ENCODE peak calls at places on chromosomes 5 and 9, in seven cellular contexts. S, R, B, Q, K, I and H are unnamed samples.

GRCh38 chr5:27969157-27969556 is 930.8 kb upstream of the CDH9 start:
- DNase-seq in S (no peak), R (no peak), B (no peak), Q (no peak), K (no peak), I (no peak), H (no peak)

GRCh38 chr5:164608507-164608906 is 1103.1 kb downstream of the MAT2B start:
- DNase-seq in S (no peak), R (no peak), B (no peak), Q (no peak), K (no peak), I (no peak), H (no peak)

GRCh38 chr5:93675458-93676450 is 65.6 kb downstream of the POU5F2 start:
- DNase-seq in S (no peak), R (no peak), B (no peak), Q (no peak), K (no peak), I (no peak), H (no peak)

GRCh38 chr5:134524219-134524825 is 1.1 kb upstream of the JADE2 start:
- DNase-seq in S (peak), R (peak), B (no peak), Q (peak), K (peak), I (peak), H (peak)

GRCh38 chr5:127097288-127097687 is 24.0 kb upstream of the C5orf63 start:
- DNase-seq in S (peak), R (no peak), B (no peak), Q (no peak), K (no peak), I (no peak), H (no peak)

GRCh38 chr9:137087409-137087925 is 682 bp downstream of the MAN1B1 start:
- DNase-seq in S (no peak), R (no peak), B (no peak), Q (no peak), K (no peak), I (no peak), H (no peak)

GRCh38 chr5:171162165-171162564 is 146.9 kb upstream of the TLX3 start:
- DNase-seq in S (no peak), R (peak), B (no peak), Q (no peak), K (no peak), I (no peak), H (no peak)

GRCh38 chr5:73596705-73597328 is 29.2 kb upstream of the ARHGEF28 start:
- DNase-seq in S (peak), R (no peak), B (no peak), Q (no peak), K (peak), I (peak), H (peak)

GRCh38 chr9:126861707-126862460 is 1.4 kb downstream of the ZBTB34 start:
- DNase-seq in S (no peak), R (no peak), B (no peak), Q (no peak), K (no peak), I (no peak), H (no peak)

GRCh38 chr5:81850494-81850893 is 99.6 kb upstream of the SSBP2 start:
- DNase-seq in S (peak), R (peak), B (no peak), Q (no peak), K (peak), I (no peak), H (no peak)

GRCh38 chr5:2995667-2996066 is 244.2 kb upstream of the IRX2 start:
- DNase-seq in S (no peak), R (no peak), B (no peak), Q (no peak), K (no peak), I (no peak), H (no peak)

GRCh38 chr5:31640024-31640423 is 1.1 kb downstream of the PDZD2 start:
- DNase-seq in S (no peak), R (no peak), B (no peak), Q (no peak), K (no peak), I (no peak), H (no peak)

GRCh38 chr9:69996947-69997346 is 46.7 kb upstream of the MAMDC2 start:
- DNase-seq in S (peak), R (no peak), B (no peak), Q (no peak), K (no peak), I (no peak), H (no peak)

GRCh38 chr5:157476699-157477408 is 16.8 kb downstream of the NIPAL4 start:
- DNase-seq in S (peak), R (peak), B (peak), Q (no peak), K (peak), I (no peak), H (peak)

GRCh38 chr9:123863164-123863855 is 66.6 kb downstream of the DENND1A start:
- DNase-seq in S (no peak), R (no peak), B (peak), Q (no peak), K (no peak), I (no peak), H (no peak)

GRCh38 chr5:149448831-149449714 is 70.0 kb upstream of the IL17B start:
- DNase-seq in S (no peak), R (no peak), B (no peak), Q (no peak), K (no peak), I (no peak), H (no peak)

GRCh38 chr5:141513021-141513626 is 24.2 kb downstream of the PCDHGC5 start:
- DNase-seq in S (peak), R (peak), B (no peak), Q (no peak), K (peak), I (no peak), H (no peak)

GRCh38 chr9:91991621-91992435 is 41.8 kb upstream of the ROR2 start:
- DNase-seq in S (no peak), R (no peak), B (no peak), Q (no peak), K (no peak), I (no peak), H (no peak)

GRCh38 chr5:109656829-109657228 is 32.9 kb upstream of the MAN2A1 start:
- DNase-seq in S (peak), R (no peak), B (peak), Q (no peak), K (peak), I (peak), H (no peak)

GRCh38 chr5:179164331-179165311 is 104.4 kb downstream of the ZNF354C start:
- DNase-seq in S (no peak), R (peak), B (no peak), Q (no peak), K (no peak), I (no peak), H (no peak)

GRCh38 chr5:119340597-119341218 is 15.1 kb upstream of the TNFAIP8 start:
- DNase-seq in S (no peak), R (no peak), B (no peak), Q (no peak), K (no peak), I (no peak), H (no peak)

GRCh38 chr9:34386656-34387055 is 10.0 kb upstream of the MYORG start:
- DNase-seq in S (no peak), R (no peak), B (no peak), Q (no peak), K (no peak), I (no peak), H (no peak)